ENCODE peak calls at places on chromosomes 7 and 10, in four cellular contexts. W is cardiac muscle cell; M is stimulated activated CD4-positive, alpha-beta T cell treated with anti-CD3 and anti-CD28 coated beads, Interleukin-4, amount 100 ng/mL, for 1 hour; S is Panc1. V is an unnamed sample.

GRCh38 chr7:30880941-30881340 is 30.7 kb upstream of the AQP1 start:
- DNase-seq in W (no peak), M (no peak), S (no peak), V (no peak)

GRCh38 chr10:43816351-43817321 is 168.0 kb upstream of the ZNF32 start:
- DNase-seq in W (peak), M (peak), S (no peak), V (peak)

GRCh38 chr7:42617781-42618457 is 294.0 kb downstream of the C7orf25 start:
- DNase-seq in W (peak), M (no peak), S (no peak), V (peak)

GRCh38 chr10:5584895-5585516 is 60.2 kb downstream of the CALML3 start:
- DNase-seq in W (peak), M (no peak), S (peak), V (peak)

GRCh38 chr10:120632047-120632446 is 175.0 kb downstream of the PLPP4 start:
- DNase-seq in W (no peak), M (no peak), S (no peak), V (no peak)

GRCh38 chr10:110820321-110820814 is 51.4 kb upstream of the PDCD4 start:
- DNase-seq in W (peak), M (no peak), S (no peak), V (peak)

GRCh38 chr10:34940436-34940835 is 125.3 kb upstream of the PARD3 start:
- DNase-seq in W (no peak), M (no peak), S (no peak), V (no peak)

GRCh38 chr10:64007157-64007556 is 486.0 kb downstream of the REEP3 start:
- DNase-seq in W (no peak), M (no peak), S (no peak), V (no peak)

GRCh38 chr10:128040096-128040495 is 86.1 kb downstream of the MKI67 start:
- DNase-seq in W (no peak), M (no peak), S (no peak), V (no peak)

GRCh38 chr10:132368881-132369635 is 27.9 kb upstream of the PWWP2B start:
- DNase-seq in W (no peak), M (no peak), S (no peak), V (no peak)

GRCh38 chr7:87886875-87887274 is 10.6 kb downstream of the DBF4 start:
- DNase-seq in W (peak), M (no peak), S (no peak), V (peak)

GRCh38 chr7:24573554-24574338 is 494 bp downstream of the PALS2 start:
- DNase-seq in W (peak), M (peak), S (no peak), V (peak)

GRCh38 chr10:97081621-97082235 is 104.0 kb downstream of the SLIT1 start:
- DNase-seq in W (peak), M (peak), S (peak), V (peak)